ENCODE peak calls at places on chromosomes 1 and 21, in nine cellular contexts. J, P, X, B, V, S, M, I and F are unnamed samples.

GRCh38 chr21:16407403-16408279 is 677.9 kb downstream of the USP25 start:
- DNase-seq in J (no peak), P (peak; percentile 42), X (no peak), B (no peak), V (no peak), S (no peak), M (no peak), I (no peak), F (no peak)

GRCh38 chr1:186578325-186579016 is 101.8 kb downstream of the PTGS2 start:
- DNase-seq in J (no peak), P (no peak), X (no peak), B (no peak), V (no peak), S (no peak), M (no peak), I (no peak), F (no peak)

GRCh38 chr1:8794605-8795004 is 22.8 kb downstream of the RERE start:
- DNase-seq in J (no peak), P (no peak), X (no peak), B (no peak), V (no peak), S (no peak), M (no peak), I (no peak), F (no peak)

GRCh38 chr1:156281281-156282142 is 1.1 kb downstream of the SMG5 start:
- DNase-seq in J (peak; percentile 43), P (peak; percentile 61), X (peak; percentile 56), B (peak; percentile 67), V (peak; percentile 79), S (no peak), M (no peak), I (peak; percentile 19), F (peak; percentile 13)

GRCh38 chr1:44511363-44511762 is 106.3 kb downstream of the RNF220 start:
- DNase-seq in J (no peak), P (no peak), X (no peak), B (no peak), V (no peak), S (no peak), M (no peak), I (no peak), F (no peak)

GRCh38 chr21:45226540-45227326 is 61.0 kb downstream of the POFUT2 start:
- DNase-seq in J (no peak), P (no peak), X (no peak), B (no peak), V (no peak), S (peak; percentile 18), M (no peak), I (no peak), F (no peak)

GRCh38 chr1:226973898-226974543 is 33.9 kb downstream of the COQ8A start:
- DNase-seq in J (no peak), P (peak; percentile 82), X (no peak), B (peak; percentile 87), V (no peak), S (no peak), M (no peak), I (no peak), F (no peak)

GRCh38 chr21:14742119-14742518 is 196.0 kb upstream of the SAMSN1 start:
- DNase-seq in J (no peak), P (no peak), X (no peak), B (no peak), V (no peak), S (no peak), M (no peak), I (no peak), F (no peak)

GRCh38 chr1:1032428-1032827 is 12.5 kb downstream of the AGRN start:
- DNase-seq in J (no peak), P (no peak), X (no peak), B (no peak), V (no peak), S (no peak), M (no peak), I (peak; percentile 67), F (peak; percentile 9)

GRCh38 chr1:60386259-60386658 is 312.7 kb upstream of the C1orf87 start:
- DNase-seq in J (no peak), P (no peak), X (no peak), B (no peak), V (no peak), S (no peak), M (no peak), I (no peak), F (no peak)